ENCODE peak calls at places on chromosomes 3 and 15, in five cellular contexts. B is left ventricle myocardium superior; D is effector memory CD8-positive, alpha-beta T cell; Q is smooth muscle cell of the brain vasculature; A is substantia nigra. V is an unnamed sample.

GRCh38 chr3:23648965-23649328 is 156.8 kb upstream of the UBE2E1 start:
- DNase-seq in A (no peak), B (peak; percentile 39), Q (no peak), D (no peak), V (no peak)

GRCh38 chr3:139318431-139318816 is 25.4 kb upstream of the MRPS22 start:
- DNase-seq in D (no peak), Q (no peak), A (no peak), B (peak; percentile 57), V (no peak)

GRCh38 chr15:58628206-58629057 is 121.1 kb downstream of the ADAM10 start:
- DNase-seq in D (no peak), B (no peak), A (no peak), Q (no peak), V (no peak)

GRCh38 chr3:98099848-98100247 is 12.9 kb downstream of the OR5AC2 start:
- DNase-seq in B (no peak), D (no peak), Q (no peak), A (no peak), V (no peak)

GRCh38 chr3:183548262-183548769 is 7.2 kb downstream of the KLHL6 start:
- DNase-seq in A (no peak), Q (no peak), B (no peak), D (no peak), V (no peak)

GRCh38 chr15:71203573-71204444 is 88.5 kb downstream of the THSD4 start:
- DNase-seq in D (no peak), A (no peak), Q (no peak), B (no peak), V (no peak)

GRCh38 chr3:190864002-190864401 is 1.5 kb upstream of the GMNC start:
- DNase-seq in A (no peak), B (peak; percentile 30), D (no peak), Q (no peak), V (no peak)

GRCh38 chr3:155805204-155805801 is 775 bp downstream of the C3orf33 start:
- DNase-seq in D (no peak), B (no peak), Q (no peak), A (no peak), V (no peak)

V was measured in HuH-7.